ENCODE peak calls at places on chromosome 21, in five cellular contexts. T is HepG2, K is SK-N-SH, B is K562, U is GM12878. A is an unnamed sample.

GRCh38 chr21:41816583-41817165 is 49.8 kb upstream of the RIPK4 start:
- DNase-seq in T (peak; percentile 23), K (peak; percentile 88), B (peak; percentile 76), U (no peak), A (peak; percentile 83)

GRCh38 chr21:41907496-41908258 is 28.5 kb upstream of the PRDM15 start:
- DNase-seq in T (no peak), K (no peak), B (no peak), U (no peak), A (no peak)

GRCh38 chr21:17444828-17445227 is 68.0 kb upstream of the CXADR start:
- DNase-seq in T (no peak), K (no peak), B (no peak), U (no peak), A (no peak)

GRCh38 chr21:38121888-38122705 is 134.7 kb upstream of the KCNJ15 start:
- DNase-seq in T (no peak), K (no peak), B (peak; percentile 54), U (no peak), A (no peak)

GRCh38 chr21:45258476-45258875 is 29.2 kb downstream of the POFUT2 start:
- DNase-seq in T (peak; percentile 29), K (peak; percentile 20), B (no peak), U (no peak), A (no peak)

GRCh38 chr21:39238275-39238674 is 55.0 kb upstream of the PSMG1 start:
- DNase-seq in T (no peak), K (no peak), B (no peak), U (no peak), A (no peak)

GRCh38 chr21:41164981-41165650 is 2.8 kb upstream of the BACE2 start:
- DNase-seq in T (peak; percentile 5), K (no peak), B (no peak), U (no peak), A (no peak)

GRCh38 chr21:42514883-42515228 is 1.2 kb downstream of the SLC37A1 start:
- DNase-seq in T (no peak), K (no peak), B (no peak), U (no peak), A (no peak)

GRCh38 chr21:38820471-38821239 is 14.9 kb downstream of the ETS2 start:
- DNase-seq in T (no peak), K (no peak), B (no peak), U (no peak), A (no peak)

GRCh38 chr21:22806278-22806677 is 1808.1 kb downstream of the NCAM2 start:
- DNase-seq in T (no peak), K (no peak), B (no peak), U (no peak), A (no peak)

GRCh38 chr21:37704751-37705150 is 211.5 kb downstream of the KCNJ6 start:
- DNase-seq in T (no peak), K (no peak), B (no peak), U (no peak), A (no peak)

GRCh38 chr21:18970416-18970815 is 566.8 kb upstream of the TMPRSS15 start:
- DNase-seq in T (no peak), K (no peak), B (no peak), U (no peak), A (no peak)

GRCh38 chr21:28674807-28675206 is 317.9 kb downstream of the LTN1 start:
- DNase-seq in T (no peak), K (no peak), B (no peak), U (no peak), A (no peak)
- TF ChIP-seq FOXM1 in T (no peak), K (no peak), B (no peak), U (no peak), A (no peak)

DNA sequence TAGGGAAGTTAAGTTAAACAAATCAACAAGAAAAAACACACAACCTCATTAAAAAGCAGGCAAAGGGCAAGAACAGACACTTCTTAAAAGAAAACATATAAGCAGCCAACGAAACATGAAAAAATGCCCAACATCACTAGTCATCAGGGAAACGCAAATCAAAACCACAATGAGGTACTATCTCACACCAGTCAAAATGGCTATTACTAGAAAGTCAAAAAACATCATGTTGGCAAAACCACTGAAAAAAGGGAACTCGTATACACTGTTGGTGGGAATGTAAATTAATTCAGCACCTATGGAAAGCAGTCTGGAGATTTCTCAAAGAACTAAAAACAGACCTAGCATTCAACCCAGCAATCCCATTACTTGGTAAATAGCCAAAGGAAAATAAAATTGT is 51.1 kb downstream of the HSF2BP start:
- DNase-seq in T (no peak), K (no peak), B (no peak), U (no peak), A (no peak)
- TF ChIP-seq FOXM1 in T (no peak), K (no peak), B (no peak), U (no peak), A (no peak)

DNA sequence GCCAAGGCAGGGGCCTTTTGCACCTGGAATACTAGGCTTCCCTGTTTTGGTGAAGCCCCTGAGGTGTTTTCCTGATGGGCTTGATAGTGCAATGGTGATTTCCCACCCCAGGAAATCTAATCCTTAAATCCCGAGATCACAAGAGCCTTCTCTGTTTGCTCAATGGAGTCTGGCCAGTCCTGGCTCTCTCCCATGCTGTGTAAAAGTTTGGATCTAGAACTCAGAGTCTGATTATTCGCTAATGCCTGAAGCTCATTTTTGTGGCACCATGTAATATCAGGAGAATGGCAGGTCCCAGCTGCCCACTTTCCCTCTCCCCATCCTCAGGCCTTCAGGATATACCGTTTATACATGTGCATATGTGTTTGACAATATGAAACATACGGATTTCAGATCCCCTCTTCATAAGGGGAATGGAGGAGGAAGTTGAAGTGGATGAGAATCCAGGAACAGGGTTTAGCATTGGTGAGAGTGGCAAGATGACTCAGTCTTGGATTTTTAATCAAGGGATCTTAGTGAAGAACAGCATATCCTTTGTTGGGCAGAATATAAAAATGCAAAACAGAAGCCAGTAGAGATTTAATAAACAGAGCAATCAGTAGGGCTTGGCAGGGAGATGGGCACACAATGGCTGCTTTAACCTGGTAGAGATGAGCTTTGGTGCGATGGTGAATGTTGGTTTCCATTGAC is 62.1 kb downstream of the CLIC6 start:
- DNase-seq in T (no peak), K (no peak), B (no peak), U (no peak), A (no peak)
- TF ChIP-seq FOXM1 in T (no peak), K (no peak), B (no peak), U (no peak), A (no peak)

DNA sequence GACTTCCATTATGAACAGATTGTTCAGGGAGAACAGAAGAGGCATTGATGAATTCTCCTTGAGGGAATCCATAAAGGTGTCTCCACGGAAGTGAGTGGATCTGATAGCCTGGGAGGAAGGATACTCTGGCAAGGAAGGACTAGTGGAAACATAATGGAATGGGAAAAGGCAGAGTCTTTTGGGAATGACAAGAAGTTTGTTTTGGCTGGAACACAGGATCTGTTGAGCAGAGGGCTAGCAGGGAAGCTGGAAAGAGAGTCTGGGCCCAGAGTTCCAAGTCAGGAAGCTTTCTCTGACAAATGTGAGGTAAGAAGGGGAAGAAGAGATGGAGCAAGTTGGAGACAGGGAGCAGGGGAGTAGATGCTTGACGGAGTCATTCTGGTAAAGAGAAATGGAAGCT is 8.1 kb downstream of the ADAMTS5 start:
- DNase-seq in T (no peak), K (no peak), B (no peak), U (no peak), A (no peak)
- TF ChIP-seq FOXM1 in T (no peak), K (no peak), B (no peak), U (no peak), A (no peak)

DNA sequence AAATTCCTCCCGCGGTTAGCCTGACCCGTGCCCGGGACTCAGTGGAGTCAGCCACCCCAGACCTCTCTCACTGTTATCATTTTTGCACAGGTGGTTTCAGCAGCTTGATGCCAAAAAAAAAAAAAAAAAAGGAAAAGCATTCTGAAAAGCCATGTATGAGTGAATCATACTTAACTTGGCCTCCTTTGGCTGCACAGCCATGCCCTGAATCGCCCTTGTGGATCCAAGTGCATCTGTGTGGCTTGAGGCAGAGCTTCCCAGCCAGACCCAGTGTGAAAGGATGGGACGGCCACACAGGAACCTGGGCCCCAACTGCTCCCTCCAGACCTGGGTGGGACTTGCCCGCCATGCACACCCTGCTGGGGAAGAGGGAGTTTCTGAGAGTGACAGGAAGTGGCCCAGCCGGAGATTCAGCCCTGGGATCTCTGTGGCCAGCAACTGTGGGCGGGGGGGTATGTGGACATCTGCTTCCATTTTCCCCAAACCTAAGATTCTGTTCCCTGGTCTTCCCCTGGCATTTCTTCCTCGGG is 8.6 kb downstream of the YBEY start:
- DNase-seq in T (no peak), K (peak; percentile 51), B (peak; percentile 84), U (no peak), A (peak; percentile 6)
- TF ChIP-seq FOXM1 in T (no peak), K (no peak), B (peak; percentile 50), U (no peak), A (no peak)